ENCODE peak calls at places on chromosomes 3 and 15, in four cellular contexts. L is M059J, G is B cell, T is NCI-H1417. D is an unnamed sample.

GRCh38 chr15:56804279-56804678 is 71.0 kb upstream of the ZNF280D start:
- DNase-seq in L (no peak), G (no peak), T (no peak), D (no peak)

GRCh38 chr3:170862618-170863374 is 7.2 kb downstream of the RPL22L1 start:
- DNase-seq in L (peak), G (no peak), T (no peak), D (no peak)

GRCh38 chr3:23455775-23456174 is 252.6 kb downstream of the UBE2E2 start:
- DNase-seq in L (peak), G (no peak), T (no peak), D (no peak)

GRCh38 chr3:176147251-176147650 is 1050.0 kb downstream of the TBL1XR1 start:
- DNase-seq in L (no peak), G (no peak), T (peak), D (no peak)

GRCh38 chr15:40097968-40098476 is 10.7 kb downstream of the BMF start:
- DNase-seq in L (no peak), G (no peak), T (peak), D (no peak)

GRCh38 chr15:57286446-57287127 is 89.7 kb upstream of the CGNL1 start:
- DNase-seq in L (no peak), G (no peak), T (no peak), D (no peak)

GRCh38 chr3:72889310-72890165 is 1.7 kb downstream of the GXYLT2 start:
- DNase-seq in L (no peak), G (no peak), T (no peak), D (no peak)

GRCh38 chr3:23865595-23866396 is 51.0 kb downstream of the NKIRAS1 start:
- DNase-seq in L (peak), G (no peak), T (no peak), D (no peak)

GRCh38 chr3:13598926-13599886 is 50.3 kb downstream of the FBLN2 start:
- DNase-seq in L (peak), G (no peak), T (no peak), D (no peak)

GRCh38 chr3:78101363-78101762 is 1061.5 kb downstream of the ROBO2 start:
- DNase-seq in L (peak), G (no peak), T (no peak), D (no peak)

GRCh38 chr3:116188231-116188785 is 257.0 kb downstream of the LSAMP start:
- DNase-seq in L (peak), G (no peak), T (no peak), D (no peak)

GRCh38 chr15:51284871-51285270 is 53.5 kb downstream of the CYP19A1 start:
- DNase-seq in L (no peak), G (no peak), T (no peak), D (no peak)

GRCh38 chr3:99875925-99876781 is 58.5 kb downstream of the CMSS1 start:
- DNase-seq in L (peak), G (peak), T (no peak), D (no peak)